ENCODE peak calls at places on chromosomes 12 and 14, in five cellular contexts. One of them, this sample, is unnamed.

GRCh38 chr12:81284137-81284536 is 206.3 kb downstream of the ACSS3 start:
- DNase-seq in spleen: no peak
- DNase-seq in foreskin fibroblast: peak; percentile 45
- DNase-seq in heart left ventricle: no peak
- DNase-seq in endothelial cell: no peak
- DNase-seq in this sample: no peak

GRCh38 chr12:65720136-65720535 is 104.1 kb upstream of the HMGA2 start:
- DNase-seq in spleen: no peak
- DNase-seq in endothelial cell: no peak
- DNase-seq in heart left ventricle: no peak
- DNase-seq in foreskin fibroblast: peak; percentile 55
- DNase-seq in this sample: no peak

GRCh38 chr12:51970904-51971646 is 19.6 kb downstream of the ACVR1B start:
- DNase-seq in spleen: no peak
- DNase-seq in heart left ventricle: no peak
- DNase-seq in endothelial cell: peak; percentile 46
- DNase-seq in foreskin fibroblast: no peak
- DNase-seq in this sample: no peak

GRCh38 chr14:50363734-50364113 is 33.0 kb downstream of the CDKL1 start:
- DNase-seq in heart left ventricle: no peak
- DNase-seq in endothelial cell: no peak
- DNase-seq in foreskin fibroblast: peak; percentile 50
- DNase-seq in spleen: peak; percentile 76
- DNase-seq in this sample: peak; percentile 30

GRCh38 chr12:4701383-4701782 is 18.8 kb upstream of the GALNT8 start:
- DNase-seq in endothelial cell: no peak
- DNase-seq in foreskin fibroblast: no peak
- DNase-seq in spleen: no peak
- DNase-seq in heart left ventricle: peak; percentile 34
- DNase-seq in this sample: no peak

GRCh38 chr14:95674613-95675012 is 11.6 kb upstream of the TCL1B start:
- DNase-seq in foreskin fibroblast: no peak
- DNase-seq in spleen: no peak
- DNase-seq in endothelial cell: no peak
- DNase-seq in heart left ventricle: no peak
- DNase-seq in this sample: no peak

GRCh38 chr12:25496098-25496587 is 56.9 kb downstream of the LMNTD1 start:
- DNase-seq in heart left ventricle: no peak
- DNase-seq in spleen: no peak
- DNase-seq in foreskin fibroblast: peak; percentile 81
- DNase-seq in endothelial cell: no peak
- DNase-seq in this sample: no peak

GRCh38 chr12:76018111-76018510 is 13.5 kb downstream of the PHLDA1 start:
- DNase-seq in endothelial cell: no peak
- DNase-seq in foreskin fibroblast: peak; percentile 48
- DNase-seq in spleen: no peak
- DNase-seq in heart left ventricle: peak; percentile 70
- DNase-seq in this sample: no peak

GRCh38 chr12:80268924-80269749 is 169.8 kb downstream of the OTOGL start:
- DNase-seq in spleen: no peak
- DNase-seq in heart left ventricle: no peak
- DNase-seq in endothelial cell: no peak
- DNase-seq in foreskin fibroblast: peak; percentile 86
- DNase-seq in this sample: no peak

GRCh38 chr12:111458773-111459172 is 53.0 kb downstream of the SH2B3 start:
- DNase-seq in heart left ventricle: no peak
- DNase-seq in endothelial cell: no peak
- DNase-seq in spleen: no peak
- DNase-seq in foreskin fibroblast: peak; percentile 25
- DNase-seq in this sample: no peak

GRCh38 chr14:91354221-91354916 is 63.3 kb downstream of the CCDC88C start:
- DNase-seq in heart left ventricle: no peak
- DNase-seq in endothelial cell: no peak
- DNase-seq in spleen: peak; percentile 43
- DNase-seq in foreskin fibroblast: no peak
- DNase-seq in this sample: no peak

GRCh38 chr12:115609356-115609755 is 668.1 kb downstream of the MED13L start:
- DNase-seq in heart left ventricle: no peak
- DNase-seq in spleen: no peak
- DNase-seq in foreskin fibroblast: peak; percentile 40
- DNase-seq in endothelial cell: no peak
- DNase-seq in this sample: no peak

GRCh38 chr12:28759334-28759733 is 389.7 kb upstream of the FAR2 start:
- DNase-seq in endothelial cell: no peak
- DNase-seq in heart left ventricle: no peak
- DNase-seq in spleen: no peak
- DNase-seq in foreskin fibroblast: peak; percentile 79
- DNase-seq in this sample: no peak

GRCh38 chr14:24132061-24132685 is 1.7 kb downstream of the FITM1 start:
- DNase-seq in spleen: peak; percentile 83
- DNase-seq in foreskin fibroblast: no peak
- DNase-seq in endothelial cell: no peak
- DNase-seq in heart left ventricle: peak; percentile 51
- DNase-seq in this sample: no peak

GRCh38 chr12:5395443-5396401 is 36.2 kb upstream of the NTF3 start:
- DNase-seq in spleen: no peak
- DNase-seq in endothelial cell: no peak
- DNase-seq in heart left ventricle: no peak
- DNase-seq in foreskin fibroblast: peak; percentile 7
- DNase-seq in this sample: no peak

GRCh38 chr14:74577948-74578275 is 34.1 kb downstream of the LTBP2 start:
- DNase-seq in spleen: peak; percentile 39
- DNase-seq in endothelial cell: no peak
- DNase-seq in heart left ventricle: peak; percentile 5
- DNase-seq in foreskin fibroblast: no peak
- DNase-seq in this sample: no peak

GRCh38 chr12:12610711-12611110 is 965 bp upstream of the CREBL2 start:
- DNase-seq in foreskin fibroblast: no peak
- DNase-seq in spleen: no peak
- DNase-seq in heart left ventricle: no peak
- DNase-seq in endothelial cell: no peak
- DNase-seq in this sample: no peak

GRCh38 chr12:131736807-131737484 is 26.1 kb downstream of the SFSWAP start:
- DNase-seq in spleen: no peak
- DNase-seq in foreskin fibroblast: peak; percentile 30
- DNase-seq in heart left ventricle: no peak
- DNase-seq in endothelial cell: no peak
- DNase-seq in this sample: no peak

GRCh38 chr12:87274594-87275245 is 754.5 kb downstream of the C12orf50 start:
- DNase-seq in endothelial cell: peak; percentile 16
- DNase-seq in heart left ventricle: no peak
- DNase-seq in spleen: no peak
- DNase-seq in foreskin fibroblast: no peak
- DNase-seq in this sample: no peak

GRCh38 chr14:99589651-99590530 is 14.1 kb downstream of the CCDC85C start:
- DNase-seq in endothelial cell: no peak
- DNase-seq in heart left ventricle: no peak
- DNase-seq in spleen: no peak
- DNase-seq in foreskin fibroblast: no peak
- DNase-seq in this sample: no peak

GRCh38 chr12:66409195-66409871 is 107.0 kb downstream of the HELB start:
- DNase-seq in heart left ventricle: no peak
- DNase-seq in spleen: no peak
- DNase-seq in endothelial cell: peak; percentile 46
- DNase-seq in foreskin fibroblast: peak; percentile 81
- DNase-seq in this sample: no peak

DNA sequence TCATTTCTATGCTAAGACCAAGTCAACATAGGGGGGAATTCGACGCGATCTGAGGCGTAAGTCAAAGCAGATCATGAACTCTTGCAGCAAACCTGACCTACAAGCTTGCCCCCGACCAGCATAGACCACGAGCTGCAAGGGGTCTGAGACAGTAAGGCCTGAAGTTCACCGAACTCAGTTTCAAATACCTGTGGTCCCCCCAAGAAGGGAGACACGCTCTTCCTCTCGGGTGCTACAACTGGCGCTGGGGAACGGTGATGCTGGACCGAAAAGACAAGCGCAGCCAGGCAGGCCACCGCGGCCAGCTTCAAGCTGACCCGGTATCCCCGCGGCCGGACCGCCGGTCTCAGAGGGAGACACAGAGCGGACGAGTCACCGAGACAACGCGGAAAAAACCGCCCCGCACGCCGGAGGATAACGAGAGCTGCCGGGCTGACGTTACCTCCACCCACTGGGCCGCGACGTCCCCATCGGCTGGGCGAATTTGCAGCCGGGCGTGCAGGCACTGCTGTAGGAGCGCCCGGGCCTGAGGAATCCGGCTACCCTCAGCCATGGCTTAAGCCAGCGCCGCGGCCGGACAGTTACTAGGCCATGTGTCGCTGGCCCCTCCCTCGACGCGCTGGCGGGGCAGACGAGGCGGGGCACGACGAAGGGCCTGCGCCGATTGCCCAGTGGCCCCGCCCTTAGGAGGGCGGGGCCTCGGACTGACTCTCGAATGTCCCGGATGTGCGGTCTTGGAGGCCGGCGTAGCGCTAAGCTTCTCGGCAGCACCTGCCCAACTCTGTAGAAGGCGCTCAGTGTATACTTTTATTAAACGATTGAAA is at the start of gene DTD2:
- DNase-seq in spleen: peak; percentile 99
- DNase-seq in endothelial cell: peak; percentile 92
- DNase-seq in heart left ventricle: peak; percentile 96
- DNase-seq in foreskin fibroblast: peak; percentile 97
- DNase-seq in this sample: peak; percentile 87
- TF ChIP-seq CTCF in spleen: no peak
- TF ChIP-seq CTCF in endothelial cell: no peak
- TF ChIP-seq CTCF in heart left ventricle: no peak
- TF ChIP-seq CTCF in foreskin fibroblast: no peak
- TF ChIP-seq CTCF in this sample: no peak

GRCh38 chr12:54725233-54725843 is 77.2 kb upstream of the DCD start:
- DNase-seq in endothelial cell: peak; percentile 46
- DNase-seq in spleen: no peak
- DNase-seq in foreskin fibroblast: peak; percentile 22
- DNase-seq in heart left ventricle: no peak
- DNase-seq in this sample: no peak
- TF ChIP-seq CTCF in endothelial cell: peak; percentile 31
- TF ChIP-seq CTCF in spleen: peak; percentile 33
- TF ChIP-seq CTCF in foreskin fibroblast: peak; percentile 11
- TF ChIP-seq CTCF in heart left ventricle: no peak
- TF ChIP-seq CTCF in this sample: peak; percentile 27

GRCh38 chr14:19878029-19878642 is 3.2 kb downstream of the OR4K2 start:
- DNase-seq in endothelial cell: no peak
- DNase-seq in heart left ventricle: no peak
- DNase-seq in foreskin fibroblast: peak; percentile 2
- DNase-seq in spleen: no peak
- DNase-seq in this sample: no peak
- TF ChIP-seq CTCF in endothelial cell: peak; percentile 98
- TF ChIP-seq CTCF in heart left ventricle: peak; percentile 21
- TF ChIP-seq CTCF in foreskin fibroblast: peak; percentile 36
- TF ChIP-seq CTCF in spleen: peak; percentile 73
- TF ChIP-seq CTCF in this sample: peak; percentile 51

GRCh38 chr14:22230517-22230916 is 358.5 kb downstream of the DAD1 start:
- DNase-seq in heart left ventricle: no peak
- DNase-seq in foreskin fibroblast: no peak
- DNase-seq in endothelial cell: no peak
- DNase-seq in spleen: no peak
- DNase-seq in this sample: no peak
- TF ChIP-seq CTCF in heart left ventricle: no peak
- TF ChIP-seq CTCF in foreskin fibroblast: no peak
- TF ChIP-seq CTCF in endothelial cell: no peak
- TF ChIP-seq CTCF in spleen: no peak
- TF ChIP-seq CTCF in this sample: no peak

DNA sequence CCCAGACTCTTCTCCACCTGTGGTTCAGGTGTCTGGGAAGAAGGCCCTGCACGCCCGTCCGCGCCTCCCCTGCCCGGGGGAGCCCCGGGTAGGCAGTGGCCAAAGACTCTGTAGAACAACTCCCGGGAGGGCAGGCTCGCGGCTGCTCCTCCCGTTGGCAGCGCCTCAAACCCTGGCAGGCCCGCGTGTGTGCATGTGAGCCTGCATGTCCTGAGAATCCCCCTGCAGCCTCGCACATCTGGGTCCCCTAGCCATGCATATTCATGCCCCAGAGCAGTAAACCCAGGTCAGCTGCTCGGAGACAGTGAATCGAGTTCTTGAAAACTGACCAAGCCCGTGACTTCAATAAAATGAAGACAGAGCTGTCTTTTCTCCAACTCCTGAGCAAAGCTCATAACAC is 165.9 kb downstream of the MON2 start:
- DNase-seq in endothelial cell: peak; percentile 20
- DNase-seq in foreskin fibroblast: peak; percentile 60
- DNase-seq in spleen: peak; percentile 83
- DNase-seq in heart left ventricle: peak; percentile 49
- DNase-seq in this sample: no peak
- TF ChIP-seq CTCF in endothelial cell: no peak
- TF ChIP-seq CTCF in foreskin fibroblast: no peak
- TF ChIP-seq CTCF in spleen: no peak
- TF ChIP-seq CTCF in heart left ventricle: no peak
- TF ChIP-seq CTCF in this sample: no peak

This sample was measured in natural killer cell.